ENCODE peak calls at places on chromosomes 4 and X, in ten cellular contexts. L, X, T, R, Q, K, I, O, J and E are unnamed samples.

GRCh38 chrX:69216446-69216845 is 51.2 kb upstream of the PJA1 start:
- DNase-seq in J (no peak), Q (no peak), K (no peak), X (no peak), I (no peak), R (no peak), L (peak; percentile 53), O (no peak), T (no peak), E (no peak)

GRCh38 chrX:108511721-108512120 is 72.1 kb downstream of the COL4A5 start:
- DNase-seq in X (no peak), J (no peak), I (peak; percentile 55), K (no peak), Q (no peak), O (peak; percentile 4), L (no peak), T (no peak), R (no peak), E (no peak)

GRCh38 chr4:139988863-139989765 is 164.9 kb downstream of the MAML3 start:
- DNase-seq in Q (no peak), L (peak; percentile 74), O (peak; percentile 96), T (peak; percentile 66), X (peak; percentile 42), J (peak; percentile 14), I (peak; percentile 81), K (no peak), R (peak; percentile 50), E (peak; percentile 94)

GRCh38 chrX:47576021-47576898 is 6.0 kb upstream of the TIMP1 start:
- DNase-seq in Q (no peak), J (no peak), T (no peak), L (no peak), O (no peak), I (no peak), X (no peak), K (no peak), R (no peak), E (peak; percentile 37)

GRCh38 chrX:149950681-149951080 is 12.4 kb upstream of the EOLA2 start:
- DNase-seq in O (peak; percentile 60), I (peak; percentile 18), X (no peak), T (no peak), R (peak; percentile 25), Q (no peak), K (no peak), J (peak; percentile 15), L (no peak), E (no peak)

GRCh38 chr4:71713611-71714203 is 70.2 kb downstream of the GC start:
- DNase-seq in O (peak; percentile 84), I (peak; percentile 27), R (peak; percentile 17), Q (no peak), K (no peak), T (no peak), L (no peak), X (no peak), J (peak; percentile 57), E (no peak)

GRCh38 chr4:123412700-123413512 is 16.3 kb downstream of the SPRY1 start:
- DNase-seq in O (peak; percentile 73), L (no peak), R (no peak), X (no peak), Q (no peak), J (no peak), K (no peak), T (no peak), I (peak; percentile 40), E (no peak)

GRCh38 chr4:3879681-3880594 is 113.8 kb downstream of the ADRA2C start:
- DNase-seq in J (no peak), L (no peak), O (peak; percentile 49), I (no peak), K (no peak), T (peak; percentile 40), X (no peak), Q (peak; percentile 20), R (peak; percentile 31), E (peak; percentile 47)

GRCh38 chr4:25223770-25224375 is 10.0 kb upstream of the PI4K2B start:
- DNase-seq in L (no peak), X (no peak), I (no peak), R (no peak), T (no peak), Q (no peak), K (no peak), O (peak; percentile 8), J (no peak), E (peak; percentile 63)

GRCh38 chr4:183757105-183757504 is 98.0 kb downstream of the TRAPPC11 start:
- DNase-seq in J (no peak), X (no peak), T (no peak), I (no peak), K (no peak), L (no peak), Q (no peak), R (peak; percentile 31), O (no peak), E (no peak)

GRCh38 chr4:175622887-175623286 is 189.2 kb downstream of the GPM6A start:
- DNase-seq in R (peak; percentile 21), L (no peak), O (no peak), T (no peak), K (no peak), J (no peak), Q (no peak), I (no peak), X (no peak), E (peak; percentile 57)

GRCh38 chr4:173240696-173241095 is 72.1 kb downstream of the GALNT7 start:
- DNase-seq in L (no peak), R (no peak), X (no peak), T (no peak), J (no peak), K (no peak), O (no peak), I (no peak), Q (no peak), E (no peak)

GRCh38 chr4:140094701-140095420 is 59.1 kb downstream of the MAML3 start:
- DNase-seq in J (no peak), K (peak; percentile 79), Q (peak; percentile 69), L (peak; percentile 83), X (peak; percentile 42), I (no peak), R (peak; percentile 47), T (peak; percentile 71), O (no peak), E (peak; percentile 83)

GRCh38 chr4:15451866-15452765 is 17.6 kb upstream of the CC2D2A start:
- DNase-seq in L (peak; percentile 66), J (no peak), K (no peak), O (peak; percentile 94), I (peak; percentile 92), T (no peak), X (no peak), Q (no peak), R (no peak), E (peak; percentile 71)

GRCh38 chr4:183407128-183407585 is 37.3 kb upstream of the CDKN2AIP start:
- DNase-seq in R (peak; percentile 93), K (peak; percentile 88), O (peak; percentile 82), Q (peak; percentile 90), I (peak; percentile 33), L (peak; percentile 84), T (peak; percentile 97), J (peak; percentile 79), X (peak; percentile 77), E (peak; percentile 92)

GRCh38 chr4:72690782-72691181 is 121.8 kb upstream of the ADAMTS3 start:
- DNase-seq in I (no peak), K (no peak), T (no peak), X (no peak), J (no peak), Q (no peak), L (no peak), R (no peak), O (no peak), E (no peak)

GRCh38 chrX:31600823-31601222 is 529.0 kb upstream of the FTHL17 start:
- DNase-seq in J (no peak), R (no peak), Q (no peak), K (no peak), L (no peak), T (no peak), X (no peak), I (no peak), O (no peak), E (no peak)

GRCh38 chr4:54566608-54567007 is 91.1 kb upstream of the KIT start:
- DNase-seq in I (no peak), J (peak; percentile 60), K (no peak), O (no peak), L (no peak), R (no peak), T (no peak), X (no peak), Q (no peak), E (no peak)

GRCh38 chr4:15714616-15715015 is 11.8 kb downstream of the BST1 start:
- DNase-seq in O (peak; percentile 35), I (peak; percentile 23), X (no peak), L (no peak), K (no peak), R (no peak), J (no peak), Q (no peak), T (no peak), E (no peak)

GRCh38 chrX:16633754-16634153 is 16.2 kb upstream of the S100G start:
- DNase-seq in J (no peak), R (no peak), I (peak; percentile 5), L (no peak), K (no peak), O (peak; percentile 26), X (no peak), Q (no peak), T (no peak), E (no peak)

GRCh38 chr4:141339966-141340365 is 119.3 kb downstream of the ZNF330 start:
- DNase-seq in L (no peak), O (peak; percentile 24), X (no peak), K (no peak), I (peak; percentile 3), J (no peak), T (no peak), R (no peak), Q (no peak), E (no peak)